ENCODE peak calls at places on chromosomes 11 and 22, in five cellular contexts. S is COR-L47; R is CD4-positive, alpha-beta memory T cell; Q is uterus; F is GM13977. N is an unnamed sample.

GRCh38 chr22:40193429-40194421 is 16.0 kb downstream of the TNRC6B start:
- DNase-seq in S (no peak), R (no peak), Q (peak; percentile 42), F (no peak), N (no peak)

GRCh38 chr11:118319031-118319814 is 14.7 kb downstream of the CD3E start:
- DNase-seq in S (no peak), R (no peak), Q (no peak), F (no peak), N (no peak)

GRCh38 chr22:17772963-17773605 is 1.2 kb downstream of the BID start:
- DNase-seq in S (no peak), R (no peak), Q (no peak), F (no peak), N (no peak)

GRCh38 chr22:49548356-49549202 is 279.1 kb downstream of the BRD1 start:
- DNase-seq in S (no peak), R (no peak), Q (no peak), F (no peak), N (no peak)

GRCh38 chr11:19988598-19988997 is 171.7 kb downstream of the DBX1 start:
- DNase-seq in S (no peak), R (no peak), Q (peak; percentile 80), F (no peak), N (no peak)

GRCh38 chr11:12807621-12808020 is 133.4 kb downstream of the TEAD1 start:
- DNase-seq in S (no peak), R (no peak), Q (no peak), F (no peak), N (no peak)

GRCh38 chr11:31690041-31690440 is 121.1 kb downstream of the PAX6 start:
- DNase-seq in S (no peak), R (no peak), Q (no peak), F (no peak), N (no peak)

GRCh38 chr11:76856571-76856970 is 4.1 kb upstream of the ACER3 start:
- DNase-seq in S (no peak), R (no peak), Q (no peak), F (no peak), N (no peak)

GRCh38 chr22:30572840-30573593 is 1.4 kb downstream of the GAL3ST1 start:
- DNase-seq in S (no peak), R (no peak), Q (no peak), F (no peak), N (no peak)

N was measured in GM06990.